ENCODE peak calls at places on chromosome 1, in four cellular contexts. L is EL, H is AG09309, I is neural progenitor cell. F is an unnamed sample.

GRCh38 chr1:184691719-184692324 is 62.8 kb downstream of the EDEM3 start:
- DNase-seq in H (peak; percentile 25), I (peak; percentile 62), L (peak; percentile 59), F (no peak)

GRCh38 chr1:245079021-245079609 is 75.7 kb upstream of the KIF26B start:
- DNase-seq in I (peak; percentile 18), L (peak; percentile 53), H (no peak), F (no peak)

GRCh38 chr1:68819190-68819829 is 322.4 kb upstream of the DEPDC1 start:
- DNase-seq in H (no peak), I (peak; percentile 56), L (no peak), F (no peak)

GRCh38 chr1:154714070-154714623 is 106.2 kb upstream of the ADAR start:
- DNase-seq in H (no peak), I (no peak), L (no peak), F (no peak)

GRCh38 chr1:179234863-179235262 is 5.4 kb upstream of the ABL2 start:
- DNase-seq in L (peak; percentile 3), I (no peak), H (no peak), F (no peak)

GRCh38 chr1:15945011-15945831 is 30.7 kb downstream of the ZBTB17 start:
- DNase-seq in H (no peak), I (no peak), L (no peak), F (no peak)

GRCh38 chr1:201903135-201903534 is 14.4 kb downstream of the SHISA4 start:
- DNase-seq in L (peak; percentile 85), H (no peak), I (no peak), F (no peak)

GRCh38 chr1:109197163-109198042 is 16.3 kb upstream of the SARS1 start:
- DNase-seq in I (no peak), L (peak; percentile 100), H (peak; percentile 97), F (peak; percentile 93)

GRCh38 chr1:226809785-226810571 is 60.4 kb upstream of the PSEN2 start:
- DNase-seq in H (no peak), I (no peak), L (peak; percentile 81), F (peak; percentile 29)